ENCODE peak calls at places on chromosomes 7 and 10, in six cellular contexts. S is small intestine; G is effector memory CD4-positive, alpha-beta T cell; P is brain microvascular endothelial cell; J is GM06990; K is upper lobe of right lung. R is an unnamed sample.

GRCh38 chr7:362416-363096 is 72.6 kb downstream of the FOXL3 start:
- DNase-seq in S (peak; percentile 45), G (no peak), P (no peak), J (no peak), K (peak; percentile 62), R (no peak)

GRCh38 chr10:64396105-64396504 is 874.9 kb downstream of the REEP3 start:
- DNase-seq in S (no peak), G (no peak), P (peak; percentile 53), J (no peak), K (no peak), R (no peak)

GRCh38 chr10:72334832-72335393 is 19.8 kb downstream of the DNAJB12 start:
- DNase-seq in S (peak; percentile 77), G (peak; percentile 81), P (peak; percentile 96), J (peak; percentile 91), K (peak; percentile 89), R (no peak)

GRCh38 chr7:85102813-85103350 is 84.0 kb downstream of the SEMA3D start:
- DNase-seq in S (no peak), G (no peak), P (no peak), J (no peak), K (no peak), R (peak; percentile 33)

GRCh38 chr7:147245274-147245673 is 1128.7 kb downstream of the CNTNAP2 start:
- DNase-seq in S (peak; percentile 30), G (no peak), P (peak; percentile 53), J (no peak), K (no peak), R (no peak)

GRCh38 chr7:94400022-94400421 is 5.3 kb downstream of the COL1A2 start:
- DNase-seq in S (no peak), G (no peak), P (no peak), J (no peak), K (no peak), R (no peak)

GRCh38 chr10:37496061-37496460 is 361.3 kb downstream of the ZNF248 start:
- DNase-seq in S (no peak), G (no peak), P (no peak), J (no peak), K (no peak), R (no peak)

GRCh38 chr7:13540429-13540828 is 449.0 kb downstream of the ETV1 start:
- DNase-seq in S (no peak), G (no peak), P (peak; percentile 74), J (no peak), K (no peak), R (peak; percentile 1)

GRCh38 chr7:147170341-147171012 is 1053.9 kb downstream of the CNTNAP2 start:
- DNase-seq in S (no peak), G (no peak), P (no peak), J (no peak), K (no peak), R (no peak)

GRCh38 chr7:12701433-12701832 is 14.0 kb downstream of the ARL4A start:
- DNase-seq in S (no peak), G (no peak), P (no peak), J (no peak), K (no peak), R (no peak)

GRCh38 chr7:82778021-82778420 is 334.4 kb upstream of the CACNA2D1 start:
- DNase-seq in S (no peak), G (no peak), P (no peak), J (no peak), K (no peak), R (no peak)

GRCh38 chr7:101858437-101859385 is 41.3 kb downstream of the CUX1 start:
- DNase-seq in S (no peak), G (no peak), P (no peak), J (no peak), K (no peak), R (no peak)

GRCh38 chr10:118324140-118324539 is 18.0 kb downstream of the FAM204A start:
- DNase-seq in S (no peak), G (no peak), P (no peak), J (no peak), K (no peak), R (no peak)

DNA sequence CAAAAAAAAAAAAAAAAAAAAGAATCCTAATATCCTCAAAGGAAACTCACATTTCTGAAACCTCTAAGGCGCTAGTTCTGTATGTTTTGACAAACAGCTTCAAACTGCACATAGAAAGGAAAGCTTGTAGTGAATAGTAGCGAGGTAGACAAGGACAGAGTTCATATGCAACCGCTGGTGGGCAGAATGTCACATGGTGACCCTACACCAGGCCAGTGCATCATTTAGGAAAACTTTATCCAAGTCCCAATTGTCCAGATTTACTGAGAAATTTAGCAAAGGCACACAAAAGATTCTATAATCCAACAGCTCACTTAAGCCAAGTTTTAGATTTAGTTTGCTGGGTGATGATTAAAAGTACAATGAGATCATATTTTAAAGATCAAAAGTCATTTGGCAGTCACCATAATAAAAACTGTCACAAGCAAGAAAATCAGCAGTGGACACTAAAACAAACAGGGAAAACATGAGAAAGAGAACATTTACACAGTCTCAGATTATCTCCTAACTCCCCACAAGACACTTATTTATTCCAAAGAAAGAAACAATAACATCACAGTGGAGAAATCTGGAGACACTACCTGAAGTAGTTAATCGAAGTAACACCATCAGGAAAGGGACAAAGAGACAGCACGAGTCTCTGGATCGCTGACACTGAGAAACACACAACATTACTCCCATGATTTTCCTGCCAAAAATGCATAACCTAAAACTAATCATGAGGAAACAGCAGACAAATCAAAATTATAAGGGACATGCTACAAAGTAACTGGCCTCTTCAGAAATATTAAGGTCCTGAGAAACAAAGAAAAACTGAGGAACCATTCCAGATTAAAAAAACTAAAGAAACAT is 20.2 kb downstream of the FAM204A start:
- DNase-seq in S (peak; percentile 29), G (no peak), P (no peak), J (no peak), K (no peak), R (no peak)
- H3K36me3 ChIP-seq in S (peaks cover 2% of the 10 kb centered on the region), G (peaks cover 41% of the 10 kb centered on the region), P (peaks cover 16% of the 10 kb centered on the region), J (peaks cover 4% of the 10 kb centered on the region), K (peaks cover 57% of the 10 kb centered on the region), R (peaks cover 2% of the 10 kb centered on the region)

DNA sequence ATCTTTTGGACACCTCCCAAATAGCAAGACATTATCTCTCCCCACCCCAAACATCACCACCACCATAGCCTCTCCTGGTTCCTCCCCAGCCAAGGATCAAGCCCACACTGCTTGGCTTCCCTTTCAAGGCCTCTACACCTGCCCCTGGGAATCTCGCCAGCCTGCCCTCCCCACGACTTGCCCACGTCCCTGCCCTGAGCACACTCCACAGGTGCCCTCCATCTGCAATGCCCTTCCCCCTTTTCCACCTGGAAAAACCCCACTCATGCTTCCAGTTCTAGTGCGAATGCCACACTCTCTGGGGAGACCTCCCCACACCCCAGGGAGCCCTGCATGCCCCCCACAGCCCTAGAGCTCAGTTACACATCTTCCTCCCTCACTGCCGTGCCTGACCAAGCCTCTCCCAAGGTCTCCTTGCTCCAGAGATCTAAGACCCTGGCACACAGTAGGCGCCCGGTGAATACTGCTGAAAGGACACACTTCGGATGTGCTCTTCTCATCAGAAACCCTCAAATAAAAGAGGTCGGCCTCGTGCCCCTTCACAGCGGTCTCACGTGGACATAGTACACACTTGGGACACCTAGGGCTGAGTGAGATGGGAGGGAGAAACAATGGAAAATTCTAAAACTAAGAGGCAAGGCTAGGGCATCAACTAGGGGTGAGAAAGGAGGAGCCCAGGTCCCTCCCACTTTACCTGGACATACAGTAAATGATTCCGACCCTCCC is 91.4 kb downstream of the DLG5 start:
- DNase-seq in S (no peak), G (no peak), P (no peak), J (no peak), K (no peak), R (no peak)
- H3K36me3 ChIP-seq in S (peaks cover 4% of the 10 kb centered on the region), G (no peaks in the 10 kb centered on the region), P (peaks cover 10% of the 10 kb centered on the region), J (peaks cover 8% of the 10 kb centered on the region), K (peaks cover 52% of the 10 kb centered on the region), R (peaks cover 42% of the 10 kb centered on the region)

GRCh38 chr10:61939575-61940301 is 38.2 kb downstream of the ARID5B start:
- DNase-seq in S (no peak), G (no peak), P (peak; percentile 46), J (no peak), K (no peak), R (peak; percentile 81)
- H3K36me3 ChIP-seq in S (no peaks in the 10 kb centered on the region), G (no peaks in the 10 kb centered on the region), P (no peaks in the 10 kb centered on the region), J (no peaks in the 10 kb centered on the region), K (no peaks in the 10 kb centered on the region), R (peaks cover 2% of the 10 kb centered on the region)

GRCh38 chr10:79150444-79150754 is 81.6 kb downstream of the ZMIZ1 start:
- DNase-seq in S (no peak), G (no peak), P (no peak), J (no peak), K (no peak), R (no peak)

GRCh38 chr10:79149345-79149661 is 80.5 kb downstream of the ZMIZ1 start:
- DNase-seq in S (no peak), G (no peak), P (no peak), J (no peak), K (no peak), R (no peak)

GRCh38 chr10:79147796-79148451 is 79.2 kb downstream of the ZMIZ1 start:
- DNase-seq in S (no peak), G (no peak), P (no peak), J (no peak), K (no peak), R (no peak)

GRCh38 chr10:79148452-79149344 is 79.9 kb downstream of the ZMIZ1 start:
- DNase-seq in S (no peak), G (no peak), P (no peak), J (no peak), K (peak; percentile 83), R (no peak)

GRCh38 chr10:79149662-79150443 is 81.1 kb downstream of the ZMIZ1 start:
- DNase-seq in S (peak; percentile 26), G (peak; percentile 18), P (peak; percentile 38), J (no peak), K (peak; percentile 94), R (no peak)
- H3K36me3 ChIP-seq in S (no peaks in the 10 kb centered on the region), G (no peaks in the 10 kb centered on the region), P (no peaks in the 10 kb centered on the region), J (no peaks in the 10 kb centered on the region), K (no peaks in the 10 kb centered on the region), R (peaks cover 2% of the 10 kb centered on the region)

GRCh38 chr7:130118801-130119200 is 48.5 kb downstream of the KLHDC10 start:
- DNase-seq in S (no peak), G (no peak), P (no peak), J (no peak), K (no peak), R (no peak)

GRCh38 chr7:130113887-130114286 is 43.6 kb downstream of the KLHDC10 start:
- DNase-seq in S (peak; percentile 82), G (no peak), P (no peak), J (no peak), K (no peak), R (no peak)

GRCh38 chr7:130114374-130114773 is 44.0 kb downstream of the KLHDC10 start:
- DNase-seq in S (peak; percentile 16), G (no peak), P (no peak), J (peak; percentile 43), K (no peak), R (no peak)

GRCh38 chr7:130114776-130115175 is 44.4 kb downstream of the KLHDC10 start:
- DNase-seq in S (no peak), G (no peak), P (no peak), J (no peak), K (no peak), R (no peak)

GRCh38 chr7:130118294-130118693 is 48.0 kb downstream of the KLHDC10 start:
- DNase-seq in S (no peak), G (no peak), P (no peak), J (no peak), K (no peak), R (no peak)
- H3K36me3 ChIP-seq in S (peaks cover 7% of the 10 kb centered on the region), G (peaks cover 25% of the 10 kb centered on the region), P (peaks cover 12% of the 10 kb centered on the region), J (no peaks in the 10 kb centered on the region), K (peaks cover 43% of the 10 kb centered on the region), R (peaks cover 6% of the 10 kb centered on the region)